ENCODE peak calls at places on chromosomes 3 and 15, in six cellular contexts. M is stomach, L is osteoblast, T is mucosa of descending colon, Y is BJ, H is PC-3. V is an unnamed sample.

GRCh38 chr15:45862034-45862433 is 227.2 kb downstream of the SQOR start:
- DNase-seq in T (no peak), M (no peak), L (no peak), Y (no peak), H (no peak), V (no peak)

GRCh38 chr3:122609798-122610559 is 32.5 kb downstream of the PARP15 start:
- DNase-seq in Y (peak), T (no peak), L (peak), M (no peak), H (peak), V (peak)

GRCh38 chr15:72353266-72353665 is 22.5 kb downstream of the HEXA start:
- DNase-seq in Y (no peak), T (no peak), H (peak), L (peak), M (no peak), V (peak)

GRCh38 chr15:36724901-36725300 is 145.5 kb downstream of the CDIN1 start:
- DNase-seq in H (no peak), T (no peak), L (no peak), Y (no peak), M (no peak), V (no peak)

GRCh38 chr3:21902956-21903355 is 151.9 kb upstream of the ZNF385D start:
- DNase-seq in H (peak), L (no peak), T (no peak), M (no peak), Y (no peak), V (no peak)

GRCh38 chr3:68996356-68996995 is 17.0 kb downstream of the EOGT start:
- DNase-seq in Y (no peak), M (no peak), T (no peak), H (no peak), L (peak), V (peak)

GRCh38 chr3:52606373-52607085 is 70.1 kb downstream of the UQCC5 start:
- DNase-seq in H (peak), L (no peak), Y (peak), M (peak), T (peak), V (peak)

GRCh38 chr3:119604878-119605277 is 7.2 kb downstream of the PLA1A start:
- DNase-seq in H (peak), Y (no peak), L (peak), M (no peak), T (no peak), V (peak)

GRCh38 chr3:23776352-23776891 is 29.3 kb upstream of the UBE2E1 start:
- DNase-seq in H (no peak), L (peak), T (no peak), Y (peak), M (no peak), V (peak)

GRCh38 chr3:40719660-40720287 is 195.0 kb downstream of the ZNF621 start:
- DNase-seq in T (peak), H (peak), Y (no peak), M (no peak), L (no peak), V (peak)

GRCh38 chr3:67419779-67420178 is 234.6 kb downstream of the SUCLG2 start:
- DNase-seq in M (no peak), L (no peak), H (no peak), Y (no peak), T (no peak), V (no peak)

GRCh38 chr3:125435231-125435630 is 60.1 kb upstream of the ZNF148 start:
- DNase-seq in L (no peak), M (no peak), H (no peak), Y (no peak), T (no peak), V (no peak)

GRCh38 chr15:78934063-78935023 is 10.5 kb downstream of the CTSH start:
- DNase-seq in Y (no peak), T (no peak), H (no peak), M (peak), L (peak), V (no peak)

GRCh38 chr3:188361888-188362287 is 207.9 kb downstream of the LPP start:
- DNase-seq in M (no peak), L (no peak), H (no peak), T (no peak), Y (no peak), V (no peak)

GRCh38 chr15:82128401-82129143 is 82.8 kb upstream of the MEX3B start:
- DNase-seq in H (no peak), L (no peak), M (no peak), Y (no peak), T (no peak), V (no peak)

GRCh38 chr15:69060041-69060481 is 45.6 kb downstream of the NOX5 start:
- DNase-seq in Y (no peak), M (peak), L (no peak), T (peak), H (no peak), V (no peak)

GRCh38 chr15:40501487-40501886 is 30.7 kb downstream of the CHST14 start:
- DNase-seq in T (no peak), L (no peak), H (peak), Y (no peak), M (no peak), V (peak)

GRCh38 chr3:141093971-141094401 is 42.8 kb downstream of the SPSB4 start:
- DNase-seq in H (no peak), L (no peak), Y (no peak), T (no peak), M (peak), V (peak)

GRCh38 chr3:183239046-183239445 is 14.0 kb upstream of the B3GNT5 start:
- DNase-seq in L (no peak), T (no peak), H (no peak), M (no peak), Y (no peak), V (no peak)

GRCh38 chr3:4394048-4394447 is 73.0 kb downstream of the SUMF1 start:
- DNase-seq in M (no peak), T (peak), L (no peak), H (no peak), Y (no peak), V (peak)

DNA sequence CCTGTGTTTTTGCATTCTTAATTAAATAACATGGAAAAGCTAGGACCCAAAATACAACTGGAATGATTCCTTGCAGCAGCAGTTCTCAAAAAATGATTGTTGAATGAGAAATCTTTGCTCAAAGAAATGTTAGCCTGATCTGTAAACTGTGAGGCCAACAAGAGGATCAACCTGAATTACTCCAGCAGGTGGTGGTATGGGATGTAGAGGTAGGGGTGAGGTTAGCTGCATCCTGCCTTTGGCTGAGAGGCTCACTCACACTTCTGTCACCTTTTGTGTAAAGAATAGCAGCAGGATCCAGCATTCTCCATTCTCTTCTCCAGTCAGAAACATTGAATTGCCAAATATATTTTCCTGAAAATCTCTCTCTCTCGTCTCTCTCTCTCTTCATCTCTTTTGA is 26.5 kb upstream of the FAM98B start:
- DNase-seq in L (no peak), T (no peak), H (no peak), M (no peak), Y (no peak), V (no peak)
- TF ChIP-seq CTCF in L (no peak), T (no peak), H (no peak), M (no peak), Y (no peak), V (no peak)

GRCh38 chr3:17473761-17474160 is 268.7 kb downstream of the TBC1D5 start:
- DNase-seq in L (no peak), M (no peak), T (no peak), Y (no peak), H (peak), V (peak)
- TF ChIP-seq CTCF in L (peak), M (no peak), T (no peak), Y (peak), H (peak), V (no peak)

DNA sequence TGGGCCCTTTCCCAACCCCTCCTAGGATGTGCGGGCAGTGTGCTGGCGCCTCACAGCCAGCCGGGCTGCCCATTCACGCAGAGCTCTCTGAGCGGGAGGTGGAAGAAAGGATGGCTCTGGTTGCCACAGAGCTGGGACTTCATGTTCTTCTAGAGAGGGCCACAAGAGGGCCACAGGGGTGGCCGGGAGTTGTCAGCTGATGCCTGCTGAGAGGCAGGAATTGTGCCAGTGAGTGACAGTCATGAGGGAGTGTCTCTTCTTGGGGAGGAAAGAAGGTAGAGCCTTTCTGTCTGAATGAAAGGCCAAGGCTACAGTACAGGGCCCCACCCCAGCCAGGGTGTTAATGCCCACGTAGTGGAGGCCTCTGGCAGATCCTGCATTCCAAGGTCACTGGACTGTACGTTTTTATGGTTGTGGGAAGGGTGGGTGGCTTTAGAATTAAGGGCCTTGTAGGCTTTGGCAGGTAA is 8.3 kb downstream of the FAM131A start:
- DNase-seq in H (peak), T (peak), L (peak), M (peak), Y (no peak), V (peak)
- TF ChIP-seq CTCF in H (peak), T (peak), L (peak), M (peak), Y (peak), V (peak)

GRCh38 chr3:105837947-105838346 is 30.9 kb downstream of the CBLB start:
- DNase-seq in T (no peak), M (no peak), L (no peak), Y (no peak), H (no peak), V (no peak)

GRCh38 chr3:105835606-105836005 is 33.2 kb downstream of the CBLB start:
- DNase-seq in H (peak), L (no peak), M (no peak), T (no peak), Y (no peak), V (no peak)

GRCh38 chr3:105837143-105837740 is 31.6 kb downstream of the CBLB start:
- DNase-seq in H (no peak), M (no peak), L (no peak), T (no peak), Y (no peak), V (no peak)

GRCh38 chr3:105834768-105835167 is 34.0 kb downstream of the CBLB start:
- DNase-seq in Y (no peak), M (no peak), H (peak), T (no peak), L (no peak), V (peak)

DNA sequence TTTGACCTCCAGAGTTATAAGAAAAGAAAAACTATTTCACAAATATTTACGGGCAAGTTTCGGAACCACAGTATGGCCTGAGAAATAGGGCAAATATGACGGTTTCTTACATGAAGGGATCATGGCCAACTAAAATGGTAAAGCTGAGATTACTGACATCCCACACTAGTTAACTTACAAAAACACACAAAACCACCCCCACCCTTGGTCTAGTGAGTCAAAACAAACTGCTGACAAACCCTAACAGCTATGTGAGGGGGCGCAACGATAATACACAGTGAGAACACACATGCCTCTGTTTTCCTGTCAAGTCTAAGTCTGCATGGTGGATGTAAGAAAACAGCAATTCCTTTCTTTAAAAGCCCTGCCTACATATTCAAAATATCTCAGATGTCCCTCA is 32.3 kb downstream of the CBLB start:
- DNase-seq in H (peak), Y (no peak), M (no peak), L (peak), T (no peak), V (peak)
- TF ChIP-seq CTCF in H (peak), Y (no peak), M (no peak), L (no peak), T (no peak), V (no peak)

DNA sequence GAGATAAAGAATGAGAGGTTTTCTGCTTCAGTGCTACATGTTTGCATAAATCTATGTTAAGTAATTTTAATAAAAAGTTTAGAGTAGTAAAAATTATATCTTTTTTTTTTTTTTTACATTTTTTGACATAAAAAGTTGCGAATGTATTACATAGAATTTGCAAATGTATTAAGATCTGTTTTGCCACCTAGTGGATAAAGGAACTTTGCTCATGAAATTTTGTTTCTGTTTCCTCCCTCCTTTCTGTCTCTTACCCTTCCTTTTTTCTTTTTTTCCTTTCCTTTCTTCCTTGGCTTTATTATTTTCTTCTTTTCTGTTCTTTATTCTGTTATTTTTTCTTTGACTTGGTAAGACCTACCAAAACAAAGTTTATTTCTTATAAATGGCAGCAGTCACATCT is 58.5 kb upstream of the UTS2B start:
- DNase-seq in M (no peak), H (peak), T (no peak), L (no peak), Y (no peak), V (no peak)
- TF ChIP-seq CTCF in M (no peak), H (peak), T (no peak), L (peak), Y (peak), V (peak)

DNA sequence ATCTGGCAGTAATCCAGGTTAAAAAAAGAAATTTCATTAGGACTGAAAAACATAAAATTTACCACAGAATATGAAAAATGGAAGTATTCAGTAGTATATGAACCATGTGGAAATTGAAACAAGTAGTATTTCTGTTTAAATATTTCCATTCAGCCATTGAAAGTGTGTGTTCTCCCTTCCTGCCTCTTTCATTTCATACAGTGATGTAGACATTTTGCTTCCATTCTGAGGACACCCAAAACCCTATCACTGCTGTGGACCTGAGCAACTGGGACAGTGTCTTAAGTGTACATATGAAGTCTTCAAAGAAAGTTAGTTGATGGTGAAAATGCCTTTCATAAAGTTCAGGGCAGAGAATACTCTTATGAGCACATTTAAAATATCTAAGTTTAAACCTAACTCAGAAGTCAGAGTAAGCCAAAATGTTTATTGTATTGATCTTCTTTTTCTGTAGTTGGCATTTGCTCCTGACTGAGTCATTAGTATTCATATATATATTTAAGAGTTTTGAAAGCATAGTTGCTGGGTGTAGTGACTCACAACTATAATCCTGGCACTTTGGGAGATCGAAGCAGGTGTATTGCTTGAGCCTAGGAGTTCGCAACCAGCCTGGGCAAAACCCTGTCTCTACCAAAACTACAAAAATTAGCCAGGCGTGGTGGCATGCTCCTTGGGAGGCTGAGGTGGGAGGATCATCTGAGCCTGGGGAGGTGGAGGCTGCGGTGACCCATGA is 198.8 kb downstream of the KLHL25 start:
- DNase-seq in Y (no peak), M (no peak), T (no peak), H (peak), L (no peak), V (peak)
- TF ChIP-seq CTCF in Y (no peak), M (no peak), T (no peak), H (no peak), L (no peak), V (no peak)

GRCh38 chr15:92968926-92969664 is 69.0 kb downstream of the CHD2 start:
- DNase-seq in T (no peak), Y (no peak), M (no peak), H (no peak), L (peak), V (no peak)
- TF ChIP-seq CTCF in T (no peak), Y (no peak), M (no peak), H (peak), L (peak), V (no peak)

GRCh38 chr15:33310481-33311311 is at the start of gene RYR3:
- DNase-seq in T (no peak), L (peak), M (no peak), Y (no peak), H (no peak), V (peak)
- TF ChIP-seq CTCF in T (no peak), L (no peak), M (no peak), Y (no peak), H (no peak), V (no peak)

DNA sequence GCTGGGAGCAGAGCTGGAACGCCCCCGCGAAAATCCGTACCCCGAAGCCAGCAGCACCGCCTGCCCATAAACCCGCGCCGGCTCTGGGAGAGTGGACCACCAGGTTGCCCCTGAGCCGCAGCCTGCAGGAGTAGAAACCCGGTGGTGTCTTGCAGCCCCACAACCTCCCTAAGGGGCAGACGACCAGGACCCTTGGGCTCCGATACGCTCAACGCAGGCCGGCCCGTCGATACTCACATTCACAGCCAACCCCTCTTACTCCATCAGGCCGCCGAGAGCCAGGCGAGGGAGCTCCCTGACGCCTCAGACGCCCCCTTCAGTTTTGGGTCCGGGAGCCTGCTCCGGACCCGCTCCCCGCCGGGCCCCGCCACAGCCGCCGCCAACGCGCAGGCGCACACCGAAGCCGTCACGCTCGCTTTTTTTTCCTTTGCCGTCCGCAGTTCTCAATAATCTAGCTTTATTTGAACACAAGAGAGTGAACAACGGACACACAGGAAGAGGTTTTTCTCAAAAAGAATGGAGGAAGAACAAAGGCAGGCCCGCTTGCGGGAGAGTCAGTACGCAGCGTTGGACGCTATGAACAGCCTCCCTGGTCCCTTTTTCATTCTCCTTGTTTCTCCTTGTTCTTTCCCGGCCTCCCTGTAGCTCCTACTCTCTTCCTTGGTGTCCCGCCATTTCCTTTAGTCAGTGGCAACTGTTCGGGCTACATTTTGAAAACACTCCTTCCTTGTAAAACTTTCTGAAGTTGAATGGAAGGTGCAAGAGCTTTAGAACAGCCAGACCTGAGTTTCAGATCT is at the start of gene ZNF106:
- DNase-seq in M (peak), H (peak), Y (peak), T (peak), L (peak), V (peak)
- TF ChIP-seq CTCF in M (peak), H (peak), Y (peak), T (no peak), L (no peak), V (no peak)

V was measured in epithelial cell of esophagus.